ENCODE peak calls at places on chromosomes 13 and 19, in five cellular contexts. R, A, W, S and E are unnamed samples.

GRCh38 chr19:8557637-8558238 is 19.5 kb downstream of the MYO1F start:
- DNase-seq in R (no peak), A (no peak), W (no peak), S (no peak), E (no peak)

GRCh38 chr13:23488442-23488841 is 54.9 kb upstream of the SACS start:
- DNase-seq in S (peak), R (no peak), A (peak), W (no peak), E (no peak)

GRCh38 chr13:61774903-61775302 is 359.3 kb upstream of the PCDH20 start:
- DNase-seq in W (no peak), S (no peak), R (no peak), A (no peak), E (no peak)

GRCh38 chr19:53768401-53768800 is 55.7 kb downstream of the NLRP12 start:
- DNase-seq in R (no peak), W (no peak), S (no peak), A (no peak), E (no peak)

GRCh38 chr19:55956431-55956830 is 8.8 kb downstream of the NLRP8 start:
- DNase-seq in R (no peak), S (no peak), W (no peak), A (no peak), E (no peak)

GRCh38 chr13:41352935-41353801 is 42.1 kb downstream of the NAA16 start:
- DNase-seq in A (peak), S (no peak), R (no peak), W (peak), E (peak)

GRCh38 chr13:29103036-29103800 is 283.1 kb downstream of the MTUS2 start:
- DNase-seq in A (no peak), R (no peak), S (no peak), W (no peak), E (no peak)

GRCh38 chr13:83740622-83741021 is 141.7 kb downstream of the SLITRK1 start:
- DNase-seq in S (no peak), A (no peak), W (no peak), R (no peak), E (no peak)

GRCh38 chr13:113951246-113951999 is 22.5 kb downstream of the C13orf46 start:
- DNase-seq in R (no peak), W (peak), A (peak), S (no peak), E (no peak)

GRCh38 chr19:50870417-50871089 is 2.7 kb upstream of the KLK2 start:
- DNase-seq in A (peak), S (no peak), R (no peak), W (no peak), E (no peak)

GRCh38 chr19:1247747-1248453 is 483 bp upstream of the MIDN start:
- DNase-seq in S (no peak), R (no peak), A (peak), W (no peak), E (no peak)

GRCh38 chr19:53131085-53131484 is 1.6 kb downstream of the ZNF415 start:
- DNase-seq in R (no peak), S (no peak), A (no peak), W (no peak), E (no peak)

GRCh38 chr19:30909216-30909615 is 440.0 kb downstream of the TSHZ3 start:
- DNase-seq in A (no peak), S (no peak), W (no peak), R (no peak), E (no peak)

GRCh38 chr13:107493271-107493670 is 722.1 kb downstream of the LIG4 start:
- DNase-seq in R (no peak), W (no peak), S (no peak), A (no peak), E (no peak)

GRCh38 chr13:71625694-71626093 is 241.3 kb downstream of the DACH1 start:
- DNase-seq in W (no peak), A (no peak), R (no peak), S (peak), E (no peak)

GRCh38 chr19:2289714-2290435 is 7.9 kb upstream of the PEAK3 start:
- DNase-seq in A (no peak), S (no peak), R (no peak), W (no peak), E (no peak)

GRCh38 chr19:1365306-1365963 is 18.3 kb upstream of the NDUFS7 start:
- DNase-seq in S (no peak), A (no peak), R (no peak), W (no peak), E (no peak)

GRCh38 chr19:39677931-39678889 is 22.5 kb downstream of the LGALS16 start:
- DNase-seq in S (no peak), W (no peak), R (no peak), A (peak), E (no peak)

GRCh38 chr13:30895773-30896172 is 10.3 kb upstream of the MEDAG start:
- DNase-seq in A (no peak), S (no peak), W (no peak), R (peak), E (no peak)

GRCh38 chr13:90919153-90919552 is 428.3 kb upstream of the MIR17HG start:
- DNase-seq in W (no peak), R (no peak), S (no peak), A (no peak), E (no peak)

GRCh38 chr13:54563286-54563685 is 1534.7 kb downstream of the OLFM4 start:
- DNase-seq in W (no peak), A (no peak), R (no peak), S (no peak), E (no peak)

GRCh38 chr19:58388175-58388526 is 1.1 kb downstream of the RPS5 start:
- DNase-seq in W (no peak), S (no peak), R (no peak), A (no peak), E (no peak)
- TF ChIP-seq CTCF in W (no peak), S (no peak), R (no peak), A (no peak), E (no peak)

GRCh38 chr19:47232422-47233211 is 1.6 kb upstream of the BBC3 start:
- DNase-seq in W (no peak), A (peak), S (peak), R (no peak), E (no peak)
- H3K4me3 ChIP-seq in W (peak), A (peak), S (peak), R (peak), E (no peak)

DNA sequence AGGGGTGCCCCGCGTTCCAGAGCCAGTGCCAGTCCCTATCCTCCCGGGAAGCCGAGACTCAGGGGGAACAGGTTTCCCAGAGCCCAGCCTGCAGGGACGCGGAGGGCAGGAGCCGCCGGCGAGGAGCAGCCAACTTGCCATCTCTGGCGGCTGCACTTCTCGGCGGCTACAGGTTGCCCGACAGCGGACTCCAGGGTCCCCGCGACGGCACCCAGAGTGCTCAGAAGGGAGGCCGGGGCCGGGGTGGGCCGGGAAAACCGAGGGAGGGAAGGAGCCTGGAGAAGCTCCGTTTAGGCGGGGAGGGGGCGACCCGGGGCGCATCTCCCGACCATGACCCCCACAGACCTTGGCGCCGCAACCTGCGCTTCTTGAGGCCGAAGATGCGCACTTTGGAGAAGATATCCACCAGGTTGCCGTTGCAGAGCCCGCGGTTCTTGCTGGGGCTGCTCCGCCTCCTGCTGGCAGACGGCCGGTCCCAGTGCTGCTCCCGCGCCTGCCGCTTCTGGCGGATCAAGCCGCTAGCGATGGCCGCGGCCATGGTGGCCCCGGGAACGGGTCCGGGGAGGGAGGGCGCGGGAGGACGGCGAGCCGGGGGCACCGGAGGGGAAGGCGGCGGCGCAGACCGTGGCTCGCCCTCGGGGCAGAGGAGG is 463.8 kb downstream of the ITGBL1 start:
- DNase-seq in A (peak), S (no peak), R (no peak), W (no peak), E (no peak)
- TF ChIP-seq CTCF in A (no peak), S (no peak), R (peak), W (no peak), E (peak)

GRCh38 chr19:48419158-48419920 is 25.9 kb downstream of the GRIN2D start:
- DNase-seq in W (no peak), R (no peak), S (no peak), A (peak), E (no peak)
- H3K4me3 ChIP-seq in W (no peak), R (no peak), S (no peak), A (no peak), E (no peak)

GRCh38 chr13:109494955-109495354 is 291.4 kb downstream of the IRS2 start:
- DNase-seq in W (no peak), S (no peak), A (peak), R (peak), E (peak)

GRCh38 chr13:109497917-109498316 is 288.5 kb downstream of the IRS2 start:
- DNase-seq in W (no peak), A (no peak), S (no peak), R (no peak), E (no peak)

GRCh38 chr13:109496216-109496615 is 290.2 kb downstream of the IRS2 start:
- DNase-seq in W (no peak), A (no peak), R (no peak), S (no peak), E (no peak)

DNA sequence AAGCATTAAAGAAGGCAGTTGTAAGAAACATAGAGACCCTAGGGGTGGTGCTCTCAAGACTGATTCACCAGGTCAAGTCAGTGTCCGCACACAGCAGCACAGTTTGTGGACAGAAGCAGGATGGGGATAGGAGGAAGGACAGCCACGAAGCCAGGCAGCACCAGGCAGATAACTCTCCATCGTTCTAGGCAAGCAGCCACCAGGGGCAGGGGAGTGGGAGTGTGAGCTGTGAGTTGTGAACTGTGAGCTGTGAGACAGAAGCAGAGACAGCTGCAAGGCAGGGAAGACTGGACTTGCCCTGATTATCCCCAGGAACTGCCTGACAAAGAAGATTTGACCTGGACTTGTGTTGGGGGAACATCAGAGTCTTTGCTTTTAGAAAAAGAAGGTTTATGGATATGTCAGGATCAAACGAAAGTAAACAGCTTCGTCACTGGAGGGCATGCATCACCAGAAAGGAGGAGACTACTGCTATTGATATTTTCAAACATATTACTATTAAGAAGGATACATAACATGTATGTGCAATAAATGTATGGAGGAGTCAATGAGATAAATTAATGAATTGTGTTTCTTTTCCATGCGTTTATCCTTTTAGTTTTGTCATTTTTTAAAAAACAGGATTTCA is 286.1 kb downstream of the IRS2 start:
- DNase-seq in W (no peak), R (no peak), S (no peak), A (peak), E (no peak)
- TF ChIP-seq CTCF in W (no peak), R (no peak), S (no peak), A (no peak), E (no peak)

GRCh38 chr13:57636811-57637210 is 5.3 kb downstream of the PCDH17 start:
- DNase-seq in A (no peak), S (no peak), W (no peak), R (no peak), E (no peak)
- H3K4me3 ChIP-seq in A (no peak), S (no peak), W (no peak), R (no peak), E (no peak)

GRCh38 chr19:44532819-44533218 is 3.3 kb upstream of the CEACAM20 start:
- DNase-seq in S (no peak), A (no peak), W (no peak), R (no peak), E (no peak)

GRCh38 chr19:44525721-44526430 is 3.6 kb downstream of the CEACAM20 start:
- DNase-seq in W (no peak), R (no peak), S (no peak), A (no peak), E (no peak)

GRCh38 chr19:44530777-44531176 is 1.3 kb upstream of the CEACAM20 start:
- DNase-seq in S (no peak), A (no peak), R (peak), W (no peak), E (no peak)

GRCh38 chr19:44529541-44529940 is at the start of gene CEACAM20:
- DNase-seq in A (no peak), R (no peak), W (no peak), S (no peak), E (no peak)

DNA sequence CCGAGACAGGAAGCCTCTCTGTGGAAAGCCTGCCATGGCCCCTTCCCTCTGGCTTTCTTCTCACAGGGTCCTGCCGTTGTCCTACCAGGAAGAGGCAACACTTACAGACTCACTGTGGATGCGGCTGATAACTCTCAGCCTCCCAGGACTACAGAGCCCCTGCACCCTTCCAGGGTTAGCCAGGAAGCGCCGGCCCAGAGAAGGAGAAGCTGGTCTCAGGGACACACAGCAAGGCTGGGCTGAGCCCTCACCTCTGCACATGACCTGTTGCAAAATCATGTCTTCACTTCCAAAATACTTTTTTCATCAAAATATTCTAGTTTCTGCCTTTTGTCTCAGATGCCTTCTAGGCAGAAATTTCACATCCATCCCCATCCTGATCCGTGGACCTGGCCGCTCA is 1.9 kb downstream of the CEACAM20 start:
- DNase-seq in A (no peak), S (no peak), R (no peak), W (no peak), E (no peak)
- TF ChIP-seq CTCF in A (no peak), S (no peak), R (no peak), W (no peak), E (no peak)

GRCh38 chr13:109781384-109782065 is 4.9 kb downstream of the IRS2 start:
- DNase-seq in S (no peak), A (no peak), R (no peak), W (no peak), E (no peak)
- H3K4me3 ChIP-seq in S (peak), A (peak), R (peak), W (no peak), E (peak)

DNA sequence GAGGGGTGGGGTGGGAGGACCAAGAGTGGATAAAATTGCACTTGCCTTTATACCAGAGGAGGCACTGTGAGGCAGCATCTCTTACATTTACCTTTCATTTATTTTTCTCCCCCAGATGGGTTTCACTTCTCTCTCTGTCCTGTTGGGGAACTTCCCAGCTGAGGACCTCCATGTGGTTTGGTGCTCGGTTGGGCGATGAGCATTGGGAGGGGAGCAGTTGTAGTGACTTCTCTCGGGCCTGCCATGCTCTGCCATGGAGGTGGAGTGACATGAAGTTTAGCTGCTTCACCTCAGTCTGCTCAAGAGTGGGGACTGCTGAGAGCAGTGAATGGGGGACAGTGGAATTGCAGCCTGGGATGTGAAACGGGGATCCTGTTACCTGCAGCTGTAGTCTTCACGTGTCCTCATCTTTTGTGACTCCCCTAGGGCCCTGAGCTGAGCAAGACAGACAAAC is 23.1 kb upstream of the CXCL17 start:
- DNase-seq in W (no peak), S (no peak), A (no peak), R (no peak), E (no peak)
- TF ChIP-seq CTCF in W (no peak), S (no peak), A (no peak), R (no peak), E (no peak)